ENCODE peak calls at places on chromosomes 12 and 14, in ten cellular contexts. E, Q, I, D, W, A, P, H, S and V are unnamed samples.

GRCh38 chr12:13196302-13196921 is at the start of gene EMP1:
- DNase-seq in E (no peak), Q (peak), I (peak), D (peak), W (peak), A (peak), P (peak), H (peak), S (peak), V (peak)

GRCh38 chr12:54017027-54017788 is 8.4 kb downstream of the HOXC8 start:
- DNase-seq in E (no peak), Q (no peak), I (no peak), D (no peak), W (peak), A (peak), P (no peak), H (no peak), S (no peak), V (no peak)

GRCh38 chr12:116784238-116784612 is 46.1 kb downstream of the RNFT2 start:
- DNase-seq in E (no peak), Q (no peak), I (no peak), D (no peak), W (no peak), A (peak), P (no peak), H (no peak), S (no peak), V (no peak)

GRCh38 chr14:69693145-69693544 is 73.8 kb upstream of the SRSF5 start:
- DNase-seq in E (no peak), Q (peak), I (no peak), D (no peak), W (no peak), A (no peak), P (peak), H (peak), S (peak), V (no peak)

GRCh38 chr14:24063263-24063836 is 8.0 kb upstream of the CPNE6 start:
- DNase-seq in E (no peak), Q (no peak), I (no peak), D (no peak), W (no peak), A (no peak), P (no peak), H (no peak), S (no peak), V (no peak)

GRCh38 chr14:51094282-51094821 is 553 bp downstream of the TRIM9 start:
- DNase-seq in E (no peak), Q (no peak), I (no peak), D (no peak), W (no peak), A (no peak), P (no peak), H (peak), S (no peak), V (no peak)

GRCh38 chr12:95674088-95674595 is 116.4 kb downstream of the NTN4 start:
- DNase-seq in E (peak), Q (no peak), I (no peak), D (no peak), W (no peak), A (no peak), P (no peak), H (no peak), S (no peak), V (no peak)

GRCh38 chr12:70249903-70250302 is 6.7 kb downstream of the CNOT2 start:
- DNase-seq in E (no peak), Q (no peak), I (no peak), D (no peak), W (no peak), A (no peak), P (no peak), H (no peak), S (no peak), V (no peak)

GRCh38 chr12:110582286-110583136 is 607 bp downstream of the PPTC7 start:
- DNase-seq in E (no peak), Q (peak), I (peak), D (peak), W (no peak), A (peak), P (peak), H (peak), S (peak), V (no peak)

GRCh38 chr14:24630872-24631477 is 3.0 kb downstream of the GZMB start:
- DNase-seq in E (no peak), Q (peak), I (no peak), D (no peak), W (no peak), A (no peak), P (no peak), H (no peak), S (no peak), V (peak)

GRCh38 chr12:77031745-77032144 is 33.6 kb downstream of the E2F7 start:
- DNase-seq in E (no peak), Q (no peak), I (no peak), D (no peak), W (no peak), A (peak), P (no peak), H (no peak), S (no peak), V (no peak)

GRCh38 chr12:106978035-106978800 is 8.7 kb downstream of the MTERF2 start:
- DNase-seq in E (no peak), Q (peak), I (peak), D (peak), W (no peak), A (no peak), P (no peak), H (peak), S (no peak), V (no peak)

GRCh38 chr12:121190523-121191031 is 19.4 kb upstream of the P2RX4 start:
- DNase-seq in E (no peak), Q (no peak), I (no peak), D (no peak), W (peak), A (peak), P (no peak), H (no peak), S (no peak), V (peak)

GRCh38 chr14:38116895-38117294 is 90.8 kb upstream of the SSTR1 start:
- DNase-seq in E (no peak), Q (no peak), I (no peak), D (no peak), W (peak), A (no peak), P (no peak), H (no peak), S (no peak), V (no peak)

GRCh38 chr12:104695453-104696148 is 238.9 kb downstream of the CHST11 start:
- DNase-seq in E (peak), Q (no peak), I (no peak), D (no peak), W (no peak), A (peak), P (peak), H (no peak), S (peak), V (no peak)

GRCh38 chr12:57243521-57244305 is 7.3 kb downstream of the STAC3 start:
- DNase-seq in E (peak), Q (peak), I (peak), D (no peak), W (peak), A (peak), P (peak), H (peak), S (peak), V (no peak)

GRCh38 chr14:96203635-96204034 is 1.0 kb upstream of the BDKRB2 start:
- DNase-seq in E (no peak), Q (no peak), I (no peak), D (no peak), W (peak), A (peak), P (no peak), H (no peak), S (no peak), V (no peak)

GRCh38 chr12:88310069-88310468 is 168.0 kb downstream of the TMTC3 start:
- DNase-seq in E (no peak), Q (no peak), I (peak), D (no peak), W (no peak), A (peak), P (no peak), H (no peak), S (no peak), V (peak)

GRCh38 chr12:22255097-22255496 is 79.4 kb downstream of the ST8SIA1 start:
- DNase-seq in E (no peak), Q (no peak), I (no peak), D (no peak), W (no peak), A (peak), P (no peak), H (no peak), S (no peak), V (no peak)

GRCh38 chr12:64318605-64319004 is 72.0 kb downstream of the C12orf56 start:
- DNase-seq in E (no peak), Q (no peak), I (no peak), D (no peak), W (no peak), A (peak), P (peak), H (no peak), S (no peak), V (no peak)